ENCODE peak calls at places on chromosomes 16 and 17, in five cellular contexts. I is mesendoderm, N is aorta, V is body of pancreas, R is endodermal cell. H is an unnamed sample.
A peak's percentile ranks its signal among the peaks of the same experiment; 100 is the strongest.

GRCh38 chr17:68399638-68400403 is 57.5 kb downstream of the WIPI1 start:
- DNase-seq in I (no peak), N (no peak), V (no peak), R (peak; percentile 52), H (no peak)

GRCh38 chr17:18203308-18203707 is 19.7 kb downstream of the ALKBH5 start:
- DNase-seq in N (no peak), V (no peak), R (peak; percentile 97), I (peak; percentile 90), H (no peak)

GRCh38 chr17:34254651-34255380 is at the start of gene CCL2:
- DNase-seq in V (peak; percentile 49), N (peak; percentile 82), I (peak; percentile 96), R (peak; percentile 93), H (no peak)

GRCh38 chr16:22643886-22644285 is 133.2 kb downstream of the NPIPB5 start:
- DNase-seq in V (no peak), N (no peak), R (no peak), I (no peak), H (no peak)

GRCh38 chr16:89863741-89864391 is 9.5 kb upstream of the TCF25 start:
- DNase-seq in I (peak; percentile 52), V (no peak), N (no peak), R (no peak), H (no peak)

GRCh38 chr17:72077326-72077960 is 43.4 kb upstream of the SOX9 start:
- DNase-seq in R (peak; percentile 50), N (no peak), I (peak; percentile 58), V (no peak), H (no peak)

GRCh38 chr16:87447323-87447722 is 45.5 kb downstream of the ZCCHC14 start:
- DNase-seq in V (no peak), N (no peak), I (no peak), R (no peak), H (no peak)

GRCh38 chr17:29927546-29927945 is 2.5 kb downstream of the SSH2 start:
- DNase-seq in R (no peak), N (no peak), V (no peak), I (no peak), H (no peak)

GRCh38 chr17:74466111-74466784 is at the start of gene CD300A:
- DNase-seq in I (no peak), R (no peak), N (no peak), V (no peak), H (no peak)

GRCh38 chr17:74763565-74764387 is 12.4 kb downstream of the NAT9 start:
- DNase-seq in V (no peak), R (no peak), I (no peak), N (no peak), H (no peak)

GRCh38 chr17:45578516-45579455 is 88.3 kb upstream of the PLEKHM1 start:
- DNase-seq in N (no peak), I (no peak), V (no peak), R (peak; percentile 46), H (no peak)

GRCh38 chr16:52613508-52613907 is 66.6 kb upstream of the TOX3 start:
- DNase-seq in V (no peak), I (no peak), R (no peak), N (no peak), H (no peak)

GRCh38 chr16:59046335-59046734 is 312.2 kb upstream of the GOT2 start:
- DNase-seq in I (peak; percentile 10), R (no peak), N (no peak), V (no peak), H (no peak)

GRCh38 chr16:54817432-54817831 is 113.2 kb upstream of the IRX5 start:
- DNase-seq in N (no peak), R (peak; percentile 60), I (peak; percentile 49), V (no peak), H (no peak)

GRCh38 chr17:7404737-7405412 is 978 bp upstream of the TMEM256 start:
- DNase-seq in N (peak; percentile 89), V (peak; percentile 42), I (peak; percentile 76), R (peak; percentile 90), H (peak; percentile 74)

GRCh38 chr16:48617104-48617503 is 7.1 kb upstream of the N4BP1 start:
- DNase-seq in R (no peak), N (no peak), V (no peak), I (no peak), H (no peak)

GRCh38 chr17:31225831-31226230 is 71.2 kb downstream of the OMG start:
- DNase-seq in R (no peak), I (no peak), N (no peak), V (no peak), H (no peak)

GRCh38 chr16:84595052-84595481 is 22.8 kb downstream of the COTL1 start:
- DNase-seq in I (no peak), R (no peak), N (no peak), V (peak; percentile 76), H (peak; percentile 70)

GRCh38 chr17:69485901-69486643 is 71.6 kb downstream of the MAP2K6 start:
- DNase-seq in V (no peak), I (no peak), R (no peak), N (no peak), H (no peak)

GRCh38 chr16:55328611-55329569 is 4.9 kb downstream of the IRX6 start:
- DNase-seq in V (no peak), I (peak; percentile 56), R (peak; percentile 59), N (no peak), H (no peak)

GRCh38 chr17:18257747-18258355 is 687 bp downstream of the FLII start:
- DNase-seq in V (peak; percentile 83), I (peak; percentile 84), R (peak; percentile 94), N (peak; percentile 95), H (peak; percentile 61)

GRCh38 chr17:16439303-16439791 is 24.0 kb downstream of the TRPV2 start:
- DNase-seq in N (no peak), I (no peak), V (no peak), R (no peak), H (no peak)

GRCh38 chr17:81386646-81387234 is 8.5 kb upstream of the BAHCC1 start:
- DNase-seq in N (no peak), I (no peak), V (no peak), R (peak; percentile 87), H (no peak)

GRCh38 chr16:11400076-11400475 is 54.8 kb downstream of the RMI2 start:
- DNase-seq in V (no peak), R (no peak), N (peak; percentile 55), I (no peak), H (no peak)

GRCh38 chr16:57383276-57384247 is 11.3 kb downstream of the CX3CL1 start:
- DNase-seq in N (peak; percentile 65), R (peak; percentile 59), V (no peak), I (peak; percentile 52), H (no peak)

GRCh38 chr16:64751906-64752305 is 370.0 kb downstream of the CDH11 start:
- DNase-seq in R (no peak), V (no peak), N (no peak), I (peak; percentile 11), H (no peak)

GRCh38 chr17:81085420-81085911 is 50.5 kb downstream of the BAIAP2 start:
- DNase-seq in V (peak; percentile 40), I (no peak), N (no peak), R (no peak), H (no peak)

GRCh38 chr17:47204722-47205418 is 4.3 kb upstream of the MYL4 start:
- DNase-seq in N (no peak), R (no peak), I (peak; percentile 10), V (no peak), H (no peak)

GRCh38 chr16:30053376-30054015 is 12.1 kb upstream of the ALDOA start:
- DNase-seq in I (peak; percentile 86), V (no peak), R (peak; percentile 61), N (no peak), H (no peak)

GRCh38 chr17:77433385-77434135 is 292.8 kb downstream of the SEC14L1 start:
- DNase-seq in I (no peak), N (no peak), V (no peak), R (no peak), H (no peak)
- H3K4me1 ChIP-seq in I (peaks cover 23% of the 10 kb centered on the region), N (no peaks in the 10 kb centered on the region), V (peaks cover 40% of the 10 kb centered on the region), R (peaks cover 17% of the 10 kb centered on the region), H (peaks cover 39% of the 10 kb centered on the region)

GRCh38 chr16:1677339-1677738 is 740 bp upstream of the JPT2 start:
- DNase-seq in N (no peak), I (no peak), R (no peak), V (no peak), H (no peak)
- H3K4me3 ChIP-seq in N (no peak overlapping the region), I (no peak overlapping the region), R (peak overlapping the region; percentile 35), V (no peak overlapping the region), H (peak overlapping the region; percentile 74)

DNA sequence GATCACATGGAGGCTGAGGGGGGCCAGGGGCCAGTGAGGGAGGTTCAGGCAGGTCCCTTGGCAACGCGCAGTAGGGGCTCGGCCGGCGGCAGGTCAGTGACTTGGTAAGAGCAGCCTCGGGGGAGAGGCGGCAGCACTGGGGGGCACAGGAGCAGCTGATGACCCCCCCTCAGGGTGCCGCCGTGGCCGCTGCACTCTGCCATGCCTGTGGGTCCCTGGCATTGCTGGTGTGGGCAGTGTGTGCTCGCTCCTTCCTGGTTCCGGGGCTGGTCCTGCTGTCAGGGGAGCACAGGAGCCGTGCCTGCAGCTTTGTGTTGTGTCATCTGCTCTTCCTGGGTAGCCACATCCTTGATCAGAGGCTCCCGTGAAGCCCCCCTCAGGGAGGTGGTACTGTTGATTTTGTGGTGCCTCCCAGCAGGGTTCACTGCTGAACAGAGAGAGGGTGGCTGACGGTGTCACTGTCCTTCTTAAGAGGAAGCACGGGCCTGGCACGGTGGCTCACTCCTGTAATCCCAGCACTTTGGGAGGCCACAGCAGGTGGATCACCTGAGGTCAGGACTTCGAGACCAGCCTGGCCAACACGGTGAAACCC is 4.5 kb upstream of the WFIKKN1 start:
- DNase-seq in R (no peak), I (no peak), V (no peak), N (no peak), H (no peak)
- H3K4me1 ChIP-seq in R (peaks cover 9% of the 10 kb centered on the region), I (peaks cover 6% of the 10 kb centered on the region), V (peaks cover 13% of the 10 kb centered on the region), N (no peaks in the 10 kb centered on the region), H (peaks cover 22% of the 10 kb centered on the region)

GRCh38 chr17:44088254-44088653 is 17.7 kb downstream of the G6PC3 start:
- DNase-seq in N (no peak), R (no peak), V (no peak), I (no peak), H (no peak)
- H3K4me3 ChIP-seq in N (no peak overlapping the region), R (no peak overlapping the region), V (no peak overlapping the region), I (no peak overlapping the region), H (no peak overlapping the region)

DNA sequence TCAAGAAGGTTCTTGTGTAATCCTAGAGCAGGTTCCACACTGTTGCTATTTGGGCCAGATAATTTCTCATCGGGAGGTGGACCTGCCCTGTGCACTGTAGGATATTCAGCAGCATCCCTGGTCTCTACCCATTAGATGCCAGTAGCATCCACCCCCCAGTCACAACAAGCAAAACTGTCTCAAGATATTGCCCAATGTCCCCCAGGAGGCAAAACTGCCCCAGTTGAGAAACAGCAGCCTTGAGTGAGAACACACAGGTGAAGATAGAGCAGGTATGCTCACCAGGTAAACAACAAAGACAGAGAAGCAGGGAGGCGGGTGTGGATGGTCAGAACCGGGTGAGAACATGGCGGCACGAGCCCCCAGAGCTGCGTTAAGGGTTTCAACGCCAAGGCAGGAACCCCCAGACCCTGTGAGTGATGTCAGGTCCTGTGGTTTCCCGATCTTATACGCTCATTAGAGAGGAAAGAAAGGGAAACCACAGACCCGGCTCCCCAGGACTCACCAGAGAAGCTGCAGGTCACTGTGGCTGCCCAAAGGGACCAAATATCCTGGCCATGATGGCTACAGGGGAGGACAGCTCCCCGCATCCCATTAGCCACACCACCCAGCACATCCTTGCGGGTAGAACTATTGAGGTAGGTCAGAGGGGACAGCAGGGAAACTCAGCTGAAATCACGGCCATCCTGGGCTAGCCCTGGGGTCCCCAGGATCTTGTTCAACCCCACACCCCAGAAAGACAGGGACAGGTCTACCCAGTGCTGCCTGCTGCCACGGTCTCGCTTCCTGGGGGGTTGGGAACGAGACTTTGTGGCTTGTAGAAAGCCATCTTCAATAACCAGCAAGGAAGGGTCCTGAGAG is 21.2 kb downstream of the CDC42EP4 start:
- DNase-seq in I (no peak), V (no peak), R (no peak), N (no peak), H (no peak)
- H3K4me1 ChIP-seq in I (peaks cover 2% of the 10 kb centered on the region), V (peaks cover 100% of the 10 kb centered on the region), R (peaks cover 27% of the 10 kb centered on the region), N (peaks cover 5% of the 10 kb centered on the region), H (peaks cover 48% of the 10 kb centered on the region)

H was measured in breast epithelium.